ENCODE peak calls at places on chromosome 19, in ten cellular contexts. Q is NCI-H2081; O is A549; N is effector CD4-positive, alpha-beta T cell; Y is neural progenitor cell; W is AG10803; C is breast epithelium; E is activated T-helper 1 cell treated with Interleukin-2 at 50 U/mL for 16 hours; H is H9; X is AG09309. D is an unnamed sample.

GRCh38 chr19:1130801-1131717 is 27.3 kb downstream of the GPX4 start:
- DNase-seq in O (no peak), E (no peak), N (peak), X (no peak), Q (no peak), W (no peak), Y (no peak), H (no peak), C (no peak), D (no peak)

GRCh38 chr19:46515879-46516350 is 20.2 kb upstream of the PNMA8B start:
- DNase-seq in O (peak), X (no peak), E (no peak), Y (peak), N (no peak), Q (peak), C (no peak), H (peak), W (peak), D (no peak)

GRCh38 chr19:11191273-11191755 is 6.0 kb downstream of the KANK2 start:
- DNase-seq in W (peak), O (peak), Q (no peak), H (no peak), X (no peak), C (no peak), E (no peak), N (no peak), Y (no peak), D (no peak)

GRCh38 chr19:10270616-10271394 is at the start of gene ICAM1:
- DNase-seq in Y (peak), H (peak), N (peak), E (peak), O (no peak), Q (no peak), W (peak), X (no peak), C (peak), D (no peak)

GRCh38 chr19:13072206-13072898 is 30.3 kb downstream of the LYL1 start:
- DNase-seq in Q (no peak), H (no peak), W (no peak), Y (no peak), O (no peak), X (no peak), E (no peak), N (no peak), C (no peak), D (no peak)

GRCh38 chr19:16559896-16560295 is 12.3 kb downstream of the SLC35E1 start:
- DNase-seq in Q (no peak), Y (no peak), C (no peak), X (no peak), W (peak), E (no peak), H (no peak), O (no peak), N (no peak), D (no peak)

GRCh38 chr19:15455996-15456395 is 6.2 kb upstream of the WIZ start:
- DNase-seq in X (no peak), E (no peak), Y (no peak), H (no peak), C (no peak), W (no peak), Q (no peak), N (no peak), O (no peak), D (no peak)

GRCh38 chr19:40640744-40641143 is 39.6 kb downstream of the LTBP4 start:
- DNase-seq in E (no peak), Y (no peak), O (no peak), W (peak), H (no peak), C (no peak), X (no peak), Q (no peak), N (no peak), D (no peak)